ENCODE peak calls at places on chromosome 1, in eight cellular contexts. One of them, this sample, is unnamed.

GRCh38 chr1:53328009-53328489 is at the start of gene LRP8:
- DNase-seq in germinal center: peak; percentile 92
- DNase-seq in stimulated activated CD4-positive, alpha-beta T cell treated with anti-CD3 and anti-CD28 coated beads, Interleukin-2, amount 100 ng/mL, for 48 hours: peak; percentile 73
- DNase-seq in stimulated activated naive CD4-positive, alpha-beta T cell: peak; percentile 37
- DNase-seq in caudate nucleus: no peak
- DNase-seq in hippocampal formation: peak; percentile 37
- DNase-seq in uterus: peak; percentile 70
- DNase-seq in fibroblast of mammary gland: peak; percentile 46
- DNase-seq in this sample: peak; percentile 71

GRCh38 chr1:95084317-95085176 is 11.8 kb upstream of the ALG14 start:
- DNase-seq in germinal center: peak; percentile 61
- DNase-seq in stimulated activated CD4-positive, alpha-beta T cell treated with anti-CD3 and anti-CD28 coated beads, Interleukin-2, amount 100 ng/mL, for 48 hours: no peak
- DNase-seq in stimulated activated naive CD4-positive, alpha-beta T cell: no peak
- DNase-seq in caudate nucleus: no peak
- DNase-seq in hippocampal formation: peak; percentile 16
- DNase-seq in uterus: no peak
- DNase-seq in fibroblast of mammary gland: peak; percentile 55
- DNase-seq in this sample: no peak

GRCh38 chr1:215523906-215524305 is 43.2 kb upstream of the KCTD3 start:
- DNase-seq in germinal center: no peak
- DNase-seq in stimulated activated CD4-positive, alpha-beta T cell treated with anti-CD3 and anti-CD28 coated beads, Interleukin-2, amount 100 ng/mL, for 48 hours: no peak
- DNase-seq in stimulated activated naive CD4-positive, alpha-beta T cell: no peak
- DNase-seq in caudate nucleus: no peak
- DNase-seq in hippocampal formation: no peak
- DNase-seq in uterus: no peak
- DNase-seq in fibroblast of mammary gland: peak; percentile 77
- DNase-seq in this sample: no peak

GRCh38 chr1:209577346-209577745 is 6.2 kb upstream of the CAMK1G start:
- DNase-seq in germinal center: no peak
- DNase-seq in stimulated activated CD4-positive, alpha-beta T cell treated with anti-CD3 and anti-CD28 coated beads, Interleukin-2, amount 100 ng/mL, for 48 hours: no peak
- DNase-seq in stimulated activated naive CD4-positive, alpha-beta T cell: no peak
- DNase-seq in caudate nucleus: no peak
- DNase-seq in hippocampal formation: no peak
- DNase-seq in uterus: no peak
- DNase-seq in fibroblast of mammary gland: peak; percentile 61
- DNase-seq in this sample: no peak

GRCh38 chr1:59556802-59557548 is 257.8 kb upstream of the HOOK1 start:
- DNase-seq in germinal center: no peak
- DNase-seq in stimulated activated CD4-positive, alpha-beta T cell treated with anti-CD3 and anti-CD28 coated beads, Interleukin-2, amount 100 ng/mL, for 48 hours: no peak
- DNase-seq in stimulated activated naive CD4-positive, alpha-beta T cell: no peak
- DNase-seq in caudate nucleus: no peak
- DNase-seq in hippocampal formation: no peak
- DNase-seq in uterus: no peak
- DNase-seq in fibroblast of mammary gland: no peak
- DNase-seq in this sample: no peak

GRCh38 chr1:41427943-41428735 is 56.3 kb downstream of the EDN2 start:
- DNase-seq in germinal center: no peak
- DNase-seq in stimulated activated CD4-positive, alpha-beta T cell treated with anti-CD3 and anti-CD28 coated beads, Interleukin-2, amount 100 ng/mL, for 48 hours: no peak
- DNase-seq in stimulated activated naive CD4-positive, alpha-beta T cell: no peak
- DNase-seq in caudate nucleus: no peak
- DNase-seq in hippocampal formation: no peak
- DNase-seq in uterus: no peak
- DNase-seq in fibroblast of mammary gland: no peak
- DNase-seq in this sample: no peak

GRCh38 chr1:119771770-119772169 is 3.1 kb upstream of the HMGCS2 start:
- DNase-seq in germinal center: no peak
- DNase-seq in stimulated activated CD4-positive, alpha-beta T cell treated with anti-CD3 and anti-CD28 coated beads, Interleukin-2, amount 100 ng/mL, for 48 hours: no peak
- DNase-seq in stimulated activated naive CD4-positive, alpha-beta T cell: no peak
- DNase-seq in caudate nucleus: no peak
- DNase-seq in hippocampal formation: no peak
- DNase-seq in uterus: no peak
- DNase-seq in fibroblast of mammary gland: no peak
- DNase-seq in this sample: no peak

GRCh38 chr1:54603241-54603640 is 20.1 kb downstream of the FAM151A start:
- DNase-seq in germinal center: no peak
- DNase-seq in stimulated activated CD4-positive, alpha-beta T cell treated with anti-CD3 and anti-CD28 coated beads, Interleukin-2, amount 100 ng/mL, for 48 hours: no peak
- DNase-seq in stimulated activated naive CD4-positive, alpha-beta T cell: no peak
- DNase-seq in caudate nucleus: no peak
- DNase-seq in hippocampal formation: no peak
- DNase-seq in uterus: no peak
- DNase-seq in fibroblast of mammary gland: no peak
- DNase-seq in this sample: no peak

GRCh38 chr1:160168609-160169369 is 17.4 kb downstream of the ATP1A4 start:
- DNase-seq in germinal center: no peak
- DNase-seq in stimulated activated CD4-positive, alpha-beta T cell treated with anti-CD3 and anti-CD28 coated beads, Interleukin-2, amount 100 ng/mL, for 48 hours: no peak
- DNase-seq in stimulated activated naive CD4-positive, alpha-beta T cell: no peak
- DNase-seq in caudate nucleus: no peak
- DNase-seq in hippocampal formation: no peak
- DNase-seq in uterus: no peak
- DNase-seq in fibroblast of mammary gland: peak; percentile 12
- DNase-seq in this sample: no peak

GRCh38 chr1:89149229-89149628 is 23.3 kb upstream of the GBP2 start:
- DNase-seq in germinal center: no peak
- DNase-seq in stimulated activated CD4-positive, alpha-beta T cell treated with anti-CD3 and anti-CD28 coated beads, Interleukin-2, amount 100 ng/mL, for 48 hours: no peak
- DNase-seq in stimulated activated naive CD4-positive, alpha-beta T cell: no peak
- DNase-seq in caudate nucleus: no peak
- DNase-seq in hippocampal formation: peak; percentile 10
- DNase-seq in uterus: peak; percentile 37
- DNase-seq in fibroblast of mammary gland: peak; percentile 36
- DNase-seq in this sample: no peak

GRCh38 chr1:84985365-84985764 is 11.5 kb downstream of the MCOLN2 start:
- DNase-seq in germinal center: peak; percentile 50
- DNase-seq in stimulated activated CD4-positive, alpha-beta T cell treated with anti-CD3 and anti-CD28 coated beads, Interleukin-2, amount 100 ng/mL, for 48 hours: no peak
- DNase-seq in stimulated activated naive CD4-positive, alpha-beta T cell: no peak
- DNase-seq in caudate nucleus: no peak
- DNase-seq in hippocampal formation: no peak
- DNase-seq in uterus: no peak
- DNase-seq in fibroblast of mammary gland: no peak
- DNase-seq in this sample: no peak